ENCODE peak calls at places on chromosomes 7 and 10, in seven cellular contexts. T is HepG2, R is A549, B is heart left ventricle, D is adrenal gland, I is uterus, F is spleen. H is an unnamed sample.

GRCh38 chr10:17854044-17854652 is 45.0 kb downstream of the MRC1 start:
- DNase-seq in T (no peak), R (no peak), B (no peak), D (no peak), I (no peak), F (no peak), H (no peak)

GRCh38 chr10:35124540-35124939 is 2.1 kb upstream of the CREM start:
- DNase-seq in T (no peak), R (no peak), B (no peak), D (no peak), I (no peak), F (no peak), H (no peak)

GRCh38 chr7:51059493-51059892 is 257.1 kb downstream of the COBL start:
- DNase-seq in T (no peak), R (no peak), B (no peak), D (no peak), I (no peak), F (no peak), H (no peak)

GRCh38 chr10:23585666-23586065 is 146.8 kb downstream of the OTUD1 start:
- DNase-seq in T (no peak), R (no peak), B (no peak), D (no peak), I (no peak), F (no peak), H (no peak)

GRCh38 chr7:19772858-19773337 is 519 bp downstream of the TMEM196 start:
- DNase-seq in T (no peak), R (peak), B (no peak), D (peak), I (peak), F (no peak), H (no peak)

GRCh38 chr10:5532231-5532605 is 7.5 kb downstream of the CALML3 start:
- DNase-seq in T (no peak), R (no peak), B (no peak), D (no peak), I (no peak), F (peak), H (peak)

GRCh38 chr10:66844176-66844947 is 81.5 kb upstream of the LRRTM3 start:
- DNase-seq in T (no peak), R (no peak), B (no peak), D (no peak), I (no peak), F (no peak), H (no peak)

GRCh38 chr10:86668297-86669165 is at the start of gene LDB3:
- DNase-seq in T (no peak), R (no peak), B (peak), D (no peak), I (peak), F (no peak), H (no peak)

GRCh38 chr10:24901686-24902399 is 50.6 kb downstream of the PRTFDC1 start:
- DNase-seq in T (peak), R (peak), B (peak), D (peak), I (peak), F (no peak), H (no peak)

GRCh38 chr7:149310113-149310836 is 48.3 kb downstream of the ZNF783 start:
- DNase-seq in T (peak), R (peak), B (no peak), D (no peak), I (no peak), F (no peak), H (no peak)

GRCh38 chr7:131626643-131627042 is 70.2 kb upstream of the PODXL start:
- DNase-seq in T (no peak), R (no peak), B (no peak), D (no peak), I (no peak), F (no peak), H (no peak)

GRCh38 chr10:37687581-37687980 is 169.8 kb downstream of the ZNF248 start:
- DNase-seq in T (no peak), R (no peak), B (no peak), D (no peak), I (no peak), F (no peak), H (no peak)

GRCh38 chr7:149686001-149686400 is 87.4 kb downstream of the ZNF467 start:
- DNase-seq in T (no peak), R (no peak), B (no peak), D (peak), I (no peak), F (no peak), H (no peak)

GRCh38 chr10:49281461-49281860 is 17.5 kb upstream of the C10orf71 start:
- DNase-seq in T (no peak), R (no peak), B (no peak), D (peak), I (no peak), F (no peak), H (no peak)
- TF ChIP-seq CTCF in T (peak), R (no peak), B (no peak), D (no peak), I (no peak), F (no peak), H (no peak)

GRCh38 chr7:1246871-1247526 is 14.3 kb downstream of the UNCX start:
- DNase-seq in T (no peak), R (no peak), B (no peak), D (no peak), I (no peak), F (no peak), H (no peak)
- H3K4me3 ChIP-seq in T (no peak), R (no peak), B (no peak), D (no peak), I (no peak), F (no peak), H (no peak)

GRCh38 chr7:84162584-84162983 is 32.0 kb downstream of the SEMA3A start:
- DNase-seq in T (no peak), R (no peak), B (no peak), D (no peak), I (no peak), F (no peak), H (no peak)
- TF ChIP-seq POLR2A in T (no peak), R (no peak), B (no peak), D (no peak), I (no peak), F (no peak), H (no peak)

GRCh38 chr7:93902777-93903423 is 3.5 kb upstream of the GNGT1 start:
- DNase-seq in T (peak), R (peak), B (no peak), D (no peak), I (no peak), F (no peak), H (no peak)
- TF ChIP-seq CTCF in T (peak), R (peak), B (peak), D (peak), I (peak), F (peak), H (no peak)